ENCODE peak calls at places on chromosomes 6 and 20, in six cellular contexts. F, Y, W, E, T and D are unnamed samples.

GRCh38 chr6:116111552-116112528 is 11.2 kb downstream of the NT5DC1 start:
- DNase-seq in F (no peak), Y (no peak), W (no peak), E (no peak), T (no peak), D (no peak)

GRCh38 chr6:42988486-42989020 is 4.2 kb downstream of the PPP2R5D start:
- DNase-seq in F (no peak), Y (no peak), W (no peak), E (no peak), T (no peak), D (no peak)

GRCh38 chr20:53739799-53740785 is 146.5 kb upstream of the ZNF217 start:
- DNase-seq in F (no peak), Y (no peak), W (no peak), E (no peak), T (no peak), D (no peak)

GRCh38 chr20:62374431-62375152 is 7.5 kb upstream of the LAMA5 start:
- DNase-seq in F (no peak), Y (no peak), W (no peak), E (no peak), T (no peak), D (no peak)

GRCh38 chr20:11581271-11581670 is 336.4 kb upstream of the BTBD3 start:
- DNase-seq in F (no peak), Y (no peak), W (no peak), E (no peak), T (no peak), D (no peak)

GRCh38 chr6:135506270-135506997 is 8.9 kb upstream of the AHI1 start:
- DNase-seq in F (no peak), Y (no peak), W (no peak), E (no peak), T (no peak), D (no peak)

GRCh38 chr6:28335564-28336283 is at the start of gene ZSCAN31:
- DNase-seq in F (peak; percentile 87), Y (peak; percentile 96), W (peak; percentile 90), E (peak; percentile 80), T (peak; percentile 97), D (peak; percentile 99)

GRCh38 chr20:35311409-35311808 is 19.2 kb upstream of the FAM83C start:
- DNase-seq in F (no peak), Y (no peak), W (no peak), E (no peak), T (no peak), D (no peak)

GRCh38 chr6:34872332-34872731 is 15.5 kb downstream of the TAF11 start:
- DNase-seq in F (no peak), Y (no peak), W (no peak), E (no peak), T (no peak), D (no peak)

GRCh38 chr6:166692723-166693302 is 65.8 kb upstream of the RPS6KA2 start:
- DNase-seq in F (no peak), Y (no peak), W (no peak), E (no peak), T (no peak), D (no peak)

GRCh38 chr6:87066449-87067288 is 28.2 kb downstream of the CGA start:
- DNase-seq in F (no peak), Y (peak; percentile 25), W (peak; percentile 45), E (no peak), T (peak; percentile 39), D (no peak)

GRCh38 chr6:32779036-32779435 is 15.7 kb upstream of the HLA-DQB2 start:
- DNase-seq in F (no peak), Y (no peak), W (no peak), E (no peak), T (no peak), D (no peak)

GRCh38 chr6:32772656-32773055 is 9.3 kb upstream of the HLA-DQB2 start:
- DNase-seq in F (no peak), Y (no peak), W (no peak), E (no peak), T (no peak), D (no peak)

DNA sequence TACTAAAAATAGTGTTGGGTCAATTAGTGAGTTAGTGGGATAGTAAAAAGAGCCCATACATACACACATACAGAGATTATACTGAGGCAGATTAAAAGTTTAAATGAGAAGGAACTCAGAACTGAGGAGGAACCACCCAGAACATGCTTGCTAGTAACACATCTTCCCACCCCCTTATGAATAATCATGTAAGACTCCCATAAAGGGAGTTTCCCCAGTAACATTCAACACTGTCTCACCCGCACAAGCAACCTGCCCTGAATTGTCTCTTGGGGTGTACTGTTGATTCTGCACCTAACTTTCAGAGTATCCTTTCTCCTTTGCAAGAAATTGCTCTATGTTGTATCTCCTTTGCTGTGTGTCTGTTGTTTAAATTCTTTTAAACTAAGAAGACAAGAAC is 11.1 kb upstream of the HLA-DQB2 start:
- DNase-seq in F (no peak), Y (no peak), W (no peak), E (no peak), T (no peak), D (no peak)
- H3K27me3 ChIP-seq in F (no peaks in the 10 kb centered on the region), Y (no peaks in the 10 kb centered on the region), W (no peaks in the 10 kb centered on the region), E (no peaks in the 10 kb centered on the region), T (no peaks in the 10 kb centered on the region), D (no peaks in the 10 kb centered on the region)

GRCh38 chr6:53311586-53311935 is 37.2 kb downstream of the ELOVL5 start:
- DNase-seq in F (no peak), Y (no peak), W (no peak), E (no peak), T (no peak), D (no peak)

GRCh38 chr6:53312355-53312754 is 36.4 kb downstream of the ELOVL5 start:
- DNase-seq in F (no peak), Y (no peak), W (no peak), E (no peak), T (no peak), D (no peak)

GRCh38 chr6:53315086-53315724 is 33.5 kb downstream of the ELOVL5 start:
- DNase-seq in F (no peak), Y (no peak), W (no peak), E (no peak), T (no peak), D (no peak)

GRCh38 chr6:53310751-53311585 is 37.8 kb downstream of the ELOVL5 start:
- DNase-seq in F (no peak), Y (no peak), W (no peak), E (no peak), T (no peak), D (no peak)

GRCh38 chr6:53313784-53314382 is 34.9 kb downstream of the ELOVL5 start:
- DNase-seq in F (no peak), Y (no peak), W (no peak), E (no peak), T (no peak), D (no peak)
- H3K4me1 ChIP-seq in F (no peaks in the 10 kb centered on the region), Y (no peaks in the 10 kb centered on the region), W (peaks cover 9% of the 10 kb centered on the region), E (peaks cover 55% of the 10 kb centered on the region), T (peaks cover 40% of the 10 kb centered on the region), D (peaks cover 64% of the 10 kb centered on the region)

GRCh38 chr6:98841114-98841513 is 6.7 kb downstream of the POU3F2 start:
- DNase-seq in F (no peak), Y (no peak), W (no peak), E (no peak), T (no peak), D (no peak)
- H3K27me3 ChIP-seq in F (peaks cover 52% of the 10 kb centered on the region), Y (peaks cover 51% of the 10 kb centered on the region), W (peaks cover 16% of the 10 kb centered on the region), E (peaks cover 56% of the 10 kb centered on the region), T (peaks cover 94% of the 10 kb centered on the region), D (peaks cover 96% of the 10 kb centered on the region)

DNA sequence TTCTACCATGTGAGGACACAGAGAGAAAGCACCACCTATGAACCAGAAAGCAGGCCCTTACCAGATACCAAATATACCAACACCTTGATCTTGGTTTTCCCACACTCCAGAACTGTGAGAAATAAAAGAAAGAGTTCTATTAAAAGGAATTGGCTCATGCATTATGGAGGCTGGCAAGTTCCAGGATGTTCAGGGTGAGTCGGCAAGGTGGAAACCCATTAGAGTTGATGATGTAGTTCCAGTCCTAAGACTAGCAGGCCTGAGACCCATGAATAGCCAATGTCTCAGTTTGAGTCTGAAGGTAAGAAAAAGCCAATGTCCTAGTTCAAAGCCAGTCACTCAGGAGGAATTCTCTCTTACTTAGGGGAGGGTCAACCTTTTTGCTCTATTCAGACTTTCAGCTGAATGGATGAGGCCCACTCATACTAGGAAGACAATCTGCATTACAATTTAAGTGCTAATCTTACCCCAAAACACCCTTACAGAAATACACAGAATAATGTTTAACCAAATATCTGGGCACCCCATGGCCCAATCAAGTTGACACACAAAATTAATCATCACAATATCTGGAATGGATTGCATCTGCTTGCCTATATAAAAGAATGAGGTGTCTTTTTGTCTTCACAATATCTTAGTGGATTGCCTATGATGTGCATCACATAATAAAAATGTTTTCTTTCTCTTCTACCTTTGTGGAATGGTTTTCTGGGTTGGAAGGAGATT is 5.5 kb upstream of the TAAR1 start:
- DNase-seq in F (no peak), Y (no peak), W (no peak), E (no peak), T (no peak), D (no peak)
- H3K4me1 ChIP-seq in F (no peaks in the 10 kb centered on the region), Y (no peaks in the 10 kb centered on the region), W (no peaks in the 10 kb centered on the region), E (no peaks in the 10 kb centered on the region), T (no peaks in the 10 kb centered on the region), D (no peaks in the 10 kb centered on the region)

DNA sequence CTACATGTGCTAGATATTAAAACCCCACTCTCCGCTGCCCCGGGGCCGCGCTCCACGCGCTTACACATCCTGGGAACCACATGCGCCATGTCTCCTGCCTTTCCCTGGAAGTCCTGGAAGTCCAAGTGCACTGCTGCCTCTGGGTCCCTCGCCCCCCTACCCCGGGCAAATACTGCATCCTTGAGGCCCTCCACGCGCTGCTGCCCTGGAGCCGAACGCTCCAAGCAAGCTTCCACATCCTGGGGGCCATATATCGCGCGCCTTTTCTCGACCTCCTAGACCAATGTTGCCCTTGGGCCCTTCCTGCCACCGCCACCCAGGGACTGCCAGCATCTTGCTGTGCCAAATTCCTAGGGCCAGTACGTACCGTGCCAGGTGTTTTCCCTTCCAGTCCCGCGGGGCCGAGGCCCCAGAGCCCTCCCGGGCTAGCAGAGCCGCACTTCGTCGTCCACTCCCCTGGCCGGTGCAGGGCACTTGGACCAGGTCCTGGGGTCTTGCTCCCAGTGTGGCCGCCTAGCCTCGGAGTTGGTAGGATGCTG is 779 bp upstream of the KCNG1 start:
- DNase-seq in F (no peak), Y (no peak), W (no peak), E (no peak), T (no peak), D (no peak)
- H3K27me3 ChIP-seq in F (peaks cover 16% of the 10 kb centered on the region), Y (no peaks in the 10 kb centered on the region), W (peaks cover 9% of the 10 kb centered on the region), E (no peaks in the 10 kb centered on the region), T (peaks cover 33% of the 10 kb centered on the region), D (peaks cover 16% of the 10 kb centered on the region)